ENCODE peak calls at places on chromosomes 12 and 14, in seven cellular contexts. S is activated B cell treated with CpG ODN at 0.5 μM for 24 hours, M is GM12878, K is caudate nucleus, D is GM10248, L is putamen, X is OCI-LY7. Q is an unnamed sample.

GRCh38 chr14:73833530-73834257 is 17.9 kb upstream of the PTGR2 start:
- DNase-seq in S (no peak), M (no peak), L (peak; percentile 53), D (no peak), X (no peak), K (peak; percentile 7), Q (no peak)

GRCh38 chr12:52036587-52037171 is 14.6 kb upstream of the NR4A1 start:
- DNase-seq in L (peak; percentile 80), X (peak; percentile 84), M (no peak), S (peak; percentile 85), D (peak; percentile 77), K (peak; percentile 75), Q (peak; percentile 85)

GRCh38 chr12:124588689-124589318 is 21.4 kb upstream of the NCOR2 start:
- DNase-seq in D (no peak), L (no peak), X (no peak), M (no peak), S (no peak), K (no peak), Q (no peak)

GRCh38 chr14:31990959-31991541 is 86.1 kb upstream of the ARHGAP5 start:
- DNase-seq in M (no peak), D (no peak), X (no peak), L (peak; percentile 56), K (no peak), S (no peak), Q (no peak)

GRCh38 chr14:20413785-20414117 is 450 bp upstream of the TEP1 start:
- DNase-seq in S (no peak), K (no peak), L (no peak), M (no peak), X (peak; percentile 31), D (peak; percentile 55), Q (no peak)

GRCh38 chr12:92597997-92598396 is 104.8 kb upstream of the PLEKHG7 start:
- DNase-seq in M (no peak), L (no peak), K (no peak), D (no peak), S (no peak), X (no peak), Q (no peak)

GRCh38 chr14:73630009-73630780 is 14.6 kb upstream of the DNAL1 start:
- DNase-seq in X (no peak), S (no peak), D (no peak), M (no peak), K (no peak), L (no peak), Q (no peak)

GRCh38 chr12:114306646-114307045 is 99.3 kb downstream of the TBX5 start:
- DNase-seq in D (no peak), S (no peak), K (no peak), M (no peak), L (no peak), X (no peak), Q (no peak)

GRCh38 chr12:106109168-106109910 is 29.4 kb downstream of the NUAK1 start:
- DNase-seq in D (no peak), S (no peak), K (no peak), X (no peak), M (no peak), L (no peak), Q (no peak)

GRCh38 chr12:49957570-49957967 is 4.1 kb upstream of the AQP5 start:
- DNase-seq in S (no peak), D (no peak), X (no peak), K (no peak), M (no peak), L (no peak), Q (no peak)

GRCh38 chr12:75852143-75852542 is 179.4 kb downstream of the PHLDA1 start:
- DNase-seq in S (no peak), K (no peak), M (no peak), L (no peak), D (no peak), X (no peak), Q (no peak)

GRCh38 chr12:88362439-88362838 is 217.8 kb downstream of the KITLG start:
- DNase-seq in M (no peak), S (no peak), L (no peak), X (no peak), K (no peak), D (no peak), Q (no peak)

GRCh38 chr14:59123526-59123925 is 64.9 kb upstream of the DAAM1 start:
- DNase-seq in K (no peak), S (no peak), X (no peak), L (no peak), D (no peak), M (no peak), Q (no peak)

GRCh38 chr12:121610239-121611149 is 15.8 kb upstream of the ORAI1 start:
- DNase-seq in M (no peak), K (peak; percentile 32), S (no peak), L (no peak), X (no peak), D (no peak), Q (no peak)

GRCh38 chr14:71931492-71932228 is 569 bp upstream of the RGS6 start:
- DNase-seq in D (peak; percentile 27), M (no peak), L (no peak), K (no peak), S (no peak), X (no peak), Q (no peak)

GRCh38 chr14:104112113-104112505 is 26.3 kb upstream of the KIF26A start:
- DNase-seq in L (no peak), M (no peak), S (no peak), D (no peak), X (no peak), K (no peak), Q (no peak)

GRCh38 chr12:31274520-31275300 is 51.2 kb downstream of the SINHCAF start:
- DNase-seq in M (no peak), D (no peak), L (no peak), K (no peak), X (no peak), S (no peak), Q (no peak)

GRCh38 chr14:32545858-32546210 is 216.7 kb downstream of the AKAP6 start:
- DNase-seq in S (no peak), M (no peak), X (no peak), K (no peak), D (no peak), L (no peak), Q (no peak)